ENCODE peak calls at places on chromosome 14, in seven cellular contexts. K is lung, A is ovary, P is SK-N-SH, Q is tibial artery, T is heart right ventricle, U is spleen. C is an unnamed sample. For H3K9me3, the result is how much of the 10 kb centered on the place peaks cover.

GRCh38 chr14:23364604-23365352 is at the start of gene EFS:
- DNase-seq in K (no peak), A (peak), P (peak), Q (peak), T (peak), U (peak), C (peak)

GRCh38 chr14:57346741-57347140 is 43.6 kb upstream of the NAA30 start:
- DNase-seq in K (no peak), A (no peak), P (no peak), Q (no peak), T (no peak), U (no peak), C (no peak)

GRCh38 chr14:33631021-33631420 is 319.9 kb downstream of the EGLN3 start:
- DNase-seq in K (no peak), A (no peak), P (no peak), Q (no peak), T (no peak), U (no peak), C (no peak)

GRCh38 chr14:101603096-101603495 is 41.8 kb downstream of the DIO3 start:
- DNase-seq in K (no peak), A (no peak), P (no peak), Q (no peak), T (no peak), U (no peak), C (no peak)

GRCh38 chr14:103209054-103209453 is 85.8 kb downstream of the TNFAIP2 start:
- DNase-seq in K (no peak), A (peak), P (peak), Q (no peak), T (no peak), U (no peak), C (no peak)

GRCh38 chr14:93381644-93382043 is 34.7 kb downstream of the COX8C start:
- DNase-seq in K (no peak), A (no peak), P (no peak), Q (no peak), T (no peak), U (no peak), C (no peak)

GRCh38 chr14:100072783-100073346 is 7.6 kb downstream of the EVL start:
- DNase-seq in K (peak), A (no peak), P (no peak), Q (no peak), T (no peak), U (peak), C (no peak)

GRCh38 chr14:74647834-74648361 is 35.9 kb upstream of the LTBP2 start:
- DNase-seq in K (no peak), A (peak), P (peak), Q (no peak), T (no peak), U (no peak), C (no peak)

GRCh38 chr14:24609667-24610344 is at the start of gene GZMH:
- DNase-seq in K (no peak), A (no peak), P (no peak), Q (no peak), T (no peak), U (no peak), C (no peak)

GRCh38 chr14:56482306-56482705 is 97.3 kb upstream of the TMEM260 start:
- DNase-seq in K (no peak), A (no peak), P (no peak), Q (no peak), T (no peak), U (no peak), C (peak)

GRCh38 chr14:28280997-28281598 is 485.5 kb upstream of the FOXG1 start:
- DNase-seq in K (no peak), A (no peak), P (no peak), Q (no peak), T (no peak), U (no peak), C (no peak)
- H3K9me3 ChIP-seq in K (under half), A (under half), P (under half), Q (under half), T (under half), U (under half), C (under half)

GRCh38 chr14:64509036-64509435 is 4.5 kb downstream of the ZBTB1 start:
- DNase-seq in K (no peak), A (no peak), P (no peak), Q (no peak), T (no peak), U (no peak), C (no peak)
- H3K27ac ChIP-seq in K (no peak), A (no peak), P (no peak), Q (no peak), T (no peak), U (no peak), C (no peak)

GRCh38 chr14:69580009-69580577 is 5.4 kb upstream of the CCDC177 start:
- DNase-seq in K (no peak), A (no peak), P (peak), Q (no peak), T (no peak), U (no peak), C (peak)
- TF ChIP-seq CTCF in K (no peak), A (no peak), P (peak), Q (no peak), T (no peak), U (no peak), C (peak)

GRCh38 chr14:20568393-20568792 is 7.5 kb upstream of the RNASE9 start:
- DNase-seq in K (no peak), A (no peak), P (no peak), Q (no peak), T (no peak), U (no peak), C (no peak)

GRCh38 chr14:20563966-20564365 is 3.1 kb upstream of the RNASE9 start:
- DNase-seq in K (no peak), A (no peak), P (no peak), Q (no peak), T (no peak), U (no peak), C (no peak)

GRCh38 chr14:20564501-20564997 is 3.7 kb upstream of the RNASE9 start:
- DNase-seq in K (no peak), A (no peak), P (no peak), Q (no peak), T (no peak), U (no peak), C (no peak)

GRCh38 chr14:20569066-20569465 is 8.2 kb upstream of the RNASE9 start:
- DNase-seq in K (no peak), A (no peak), P (no peak), Q (no peak), T (no peak), U (no peak), C (no peak)
- H3K9me3 ChIP-seq in K (under half), A (under half), P (under half), Q (under half), T (under half), U (under half), C (under half)

GRCh38 chr14:35512765-35513164 is 21.2 kb upstream of the INSM2 start:
- DNase-seq in K (no peak), A (no peak), P (no peak), Q (no peak), T (no peak), U (no peak), C (no peak)
- H3K27ac ChIP-seq in K (no peak), A (no peak), P (no peak), Q (no peak), T (no peak), U (no peak), C (no peak)

GRCh38 chr14:96102071-96102856 is 63.1 kb downstream of the C14orf132 start:
- DNase-seq in K (no peak), A (no peak), P (no peak), Q (peak), T (no peak), U (no peak), C (no peak)

GRCh38 chr14:96098309-96098998 is 59.3 kb downstream of the C14orf132 start:
- DNase-seq in K (peak), A (no peak), P (peak), Q (peak), T (no peak), U (no peak), C (peak)

GRCh38 chr14:96103075-96103474 is 63.9 kb downstream of the C14orf132 start:
- DNase-seq in K (no peak), A (no peak), P (no peak), Q (no peak), T (no peak), U (no peak), C (no peak)

GRCh38 chr14:96098999-96099335 is 59.8 kb downstream of the C14orf132 start:
- DNase-seq in K (no peak), A (no peak), P (no peak), Q (peak), T (no peak), U (no peak), C (no peak)

DNA sequence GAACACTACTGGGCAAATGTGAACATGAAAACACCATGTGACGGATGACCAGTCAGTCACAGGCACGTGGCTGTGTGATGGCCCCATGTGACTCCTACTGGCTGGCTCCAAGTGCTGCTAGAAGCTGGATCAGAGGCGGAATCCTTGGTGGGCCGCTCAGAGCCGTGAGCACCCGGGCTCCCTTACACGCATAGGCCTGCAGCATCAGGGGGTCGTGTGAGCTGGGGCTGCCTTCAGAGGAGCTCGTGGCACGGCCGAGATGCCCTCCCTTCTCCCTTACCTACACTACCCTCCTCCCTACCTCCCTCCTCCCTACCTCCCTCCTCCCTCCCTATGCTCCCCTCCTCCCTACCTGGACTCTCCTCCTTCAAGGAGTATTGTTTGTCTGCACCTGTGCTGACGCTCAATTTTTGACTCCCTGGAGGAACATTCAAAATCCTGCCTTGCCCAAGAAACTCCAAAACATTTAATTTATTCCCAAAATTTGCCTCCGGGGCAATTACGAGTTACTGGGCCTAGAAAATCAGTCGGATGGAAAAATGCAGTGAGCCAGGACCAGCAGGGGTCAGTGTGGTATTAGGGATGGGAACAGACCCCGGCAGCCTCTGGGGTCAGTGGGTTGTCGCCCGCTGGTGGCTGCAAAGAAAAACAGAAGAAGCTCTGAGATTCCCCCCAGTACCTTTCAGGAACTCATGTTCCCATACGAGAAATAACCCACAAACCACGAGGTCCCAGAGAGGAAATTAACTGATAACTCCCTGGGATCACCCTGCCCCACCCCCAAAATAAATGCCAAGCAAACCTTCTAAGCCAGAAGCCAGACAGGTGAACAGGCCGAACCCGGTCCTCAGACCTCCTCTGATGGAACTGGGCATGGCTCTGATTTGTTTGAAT is 61.3 kb downstream of the C14orf132 start:
- DNase-seq in K (peak), A (peak), P (peak), Q (peak), T (peak), U (peak), C (peak)
- TF ChIP-seq CTCF in K (peak), A (no peak), P (peak), Q (peak), T (peak), U (peak), C (peak)

GRCh38 chr14:105840266-105841021 is 314.1 kb downstream of the TMEM121 start:
- DNase-seq in K (no peak), A (no peak), P (peak), Q (peak), T (no peak), U (peak), C (no peak)

GRCh38 chr14:105844047-105844630 is 317.8 kb downstream of the TMEM121 start:
- DNase-seq in K (no peak), A (no peak), P (no peak), Q (peak), T (no peak), U (peak), C (no peak)

GRCh38 chr14:105841022-105842009 is 314.9 kb downstream of the TMEM121 start:
- DNase-seq in K (no peak), A (no peak), P (no peak), Q (peak), T (peak), U (no peak), C (no peak)

GRCh38 chr14:105843444-105844046 is 317.2 kb downstream of the TMEM121 start:
- DNase-seq in K (no peak), A (no peak), P (no peak), Q (peak), T (peak), U (peak), C (no peak)

DNA sequence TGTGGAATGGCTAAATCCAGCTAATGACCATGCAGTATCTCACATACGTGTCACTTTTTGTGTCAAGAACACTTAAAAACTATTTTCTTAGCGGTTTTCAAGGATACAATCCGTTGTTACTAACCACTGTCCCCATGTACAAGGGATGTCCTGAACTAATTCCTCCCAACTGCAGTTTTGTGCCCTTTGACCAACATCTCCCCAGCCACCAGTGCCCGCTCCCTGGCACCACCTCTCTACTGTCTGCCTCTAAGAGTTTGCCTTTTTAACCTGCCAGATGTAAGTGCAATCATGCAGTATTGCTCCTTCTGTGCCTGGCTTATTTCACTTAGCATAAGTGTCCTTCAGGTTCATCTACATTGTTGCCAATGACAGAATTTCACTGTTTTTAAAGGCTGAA is 315.7 kb downstream of the TMEM121 start:
- DNase-seq in K (no peak), A (no peak), P (no peak), Q (no peak), T (no peak), U (no peak), C (no peak)
- H3K9me3 ChIP-seq in K (under half), A (under half), P (under half), Q (under half), T (under half), U (under half), C (under half)